ENCODE peak calls at places on chromosomes 16 and 17, in six cellular contexts. One of them, this sample, is unnamed.

GRCh38 chr17:81867123-81867951 is 3.8 kb downstream of the ARHGDIA start:
- DNase-seq in HCT116: no peak
- DNase-seq in H1: peak
- DNase-seq in GM12878: no peak
- DNase-seq in SK-N-SH: peak
- DNase-seq in Panc1: no peak
- DNase-seq in this sample: no peak

GRCh38 chr17:4877089-4877488 is 22.2 kb upstream of the C17orf107 start:
- DNase-seq in HCT116: no peak
- DNase-seq in H1: no peak
- DNase-seq in GM12878: no peak
- DNase-seq in SK-N-SH: no peak
- DNase-seq in Panc1: no peak
- DNase-seq in this sample: no peak

GRCh38 chr16:24178496-24178895 is 77.6 kb upstream of the CACNG3 start:
- DNase-seq in HCT116: no peak
- DNase-seq in H1: peak
- DNase-seq in GM12878: no peak
- DNase-seq in SK-N-SH: no peak
- DNase-seq in Panc1: no peak
- DNase-seq in this sample: peak

GRCh38 chr16:68737046-68737729 is at the start of gene CDH1:
- DNase-seq in HCT116: peak
- DNase-seq in H1: peak
- DNase-seq in GM12878: no peak
- DNase-seq in SK-N-SH: peak
- DNase-seq in Panc1: no peak
- DNase-seq in this sample: no peak

GRCh38 chr17:74658620-74659019 is 35.1 kb upstream of the CD300E start:
- DNase-seq in HCT116: no peak
- DNase-seq in H1: no peak
- DNase-seq in GM12878: no peak
- DNase-seq in SK-N-SH: no peak
- DNase-seq in Panc1: no peak
- DNase-seq in this sample: no peak

GRCh38 chr16:59048876-59049275 is 314.8 kb upstream of the GOT2 start:
- DNase-seq in HCT116: no peak
- DNase-seq in H1: no peak
- DNase-seq in GM12878: no peak
- DNase-seq in SK-N-SH: no peak
- DNase-seq in Panc1: no peak
- DNase-seq in this sample: no peak

GRCh38 chr17:927611-928461 is 51.7 kb downstream of the NXN start:
- DNase-seq in HCT116: peak
- DNase-seq in H1: no peak
- DNase-seq in GM12878: no peak
- DNase-seq in SK-N-SH: no peak
- DNase-seq in Panc1: peak
- DNase-seq in this sample: no peak

GRCh38 chr17:13560935-13561334 is 40.8 kb downstream of the HS3ST3A1 start:
- DNase-seq in HCT116: no peak
- DNase-seq in H1: no peak
- DNase-seq in GM12878: no peak
- DNase-seq in SK-N-SH: no peak
- DNase-seq in Panc1: no peak
- DNase-seq in this sample: no peak

GRCh38 chr17:79011451-79012147 is 2.0 kb upstream of the CANT1 start:
- DNase-seq in HCT116: peak
- DNase-seq in H1: no peak
- DNase-seq in GM12878: no peak
- DNase-seq in SK-N-SH: no peak
- DNase-seq in Panc1: no peak
- DNase-seq in this sample: no peak

GRCh38 chr17:15475620-15476354 is 8.4 kb upstream of the CDRT4 start:
- DNase-seq in HCT116: no peak
- DNase-seq in H1: no peak
- DNase-seq in GM12878: no peak
- DNase-seq in SK-N-SH: no peak
- DNase-seq in Panc1: no peak
- DNase-seq in this sample: no peak

GRCh38 chr17:70059076-70059475 is 15.9 kb upstream of the KCNJ16 start:
- DNase-seq in HCT116: no peak
- DNase-seq in H1: no peak
- DNase-seq in GM12878: no peak
- DNase-seq in SK-N-SH: no peak
- DNase-seq in Panc1: no peak
- DNase-seq in this sample: peak

GRCh38 chr17:42120161-42121065 is 754 bp downstream of the KAT2A start:
- DNase-seq in HCT116: no peak
- DNase-seq in H1: peak
- DNase-seq in GM12878: no peak
- DNase-seq in SK-N-SH: peak
- DNase-seq in Panc1: no peak
- DNase-seq in this sample: peak

GRCh38 chr16:12137344-12138094 is 161.0 kb downstream of the SNX29 start:
- DNase-seq in HCT116: no peak
- DNase-seq in H1: no peak
- DNase-seq in GM12878: no peak
- DNase-seq in SK-N-SH: no peak
- DNase-seq in Panc1: no peak
- DNase-seq in this sample: no peak

GRCh38 chr17:2954898-2955445 is 108.4 kb downstream of the OR1D5 start:
- DNase-seq in HCT116: peak
- DNase-seq in H1: no peak
- DNase-seq in GM12878: no peak
- DNase-seq in SK-N-SH: no peak
- DNase-seq in Panc1: peak
- DNase-seq in this sample: no peak
- TF ChIP-seq SIN3A in HCT116: no peak
- TF ChIP-seq SIN3A in H1: no peak
- TF ChIP-seq SIN3A in GM12878: no peak
- TF ChIP-seq SIN3A in SK-N-SH: no peak
- TF ChIP-seq SIN3A in Panc1: no peak
- TF ChIP-seq SIN3A in this sample: no peak

GRCh38 chr16:30924797-30925645 is 1.6 kb downstream of the FBXL19 start:
- DNase-seq in HCT116: no peak
- DNase-seq in H1: no peak
- DNase-seq in GM12878: no peak
- DNase-seq in SK-N-SH: no peak
- DNase-seq in Panc1: no peak
- DNase-seq in this sample: no peak
- TF ChIP-seq SIN3A in HCT116: no peak
- TF ChIP-seq SIN3A in H1: no peak
- TF ChIP-seq SIN3A in GM12878: no peak
- TF ChIP-seq SIN3A in SK-N-SH: no peak
- TF ChIP-seq SIN3A in Panc1: no peak
- TF ChIP-seq SIN3A in this sample: no peak

GRCh38 chr17:39011907-39012468 is 44.8 kb upstream of the FBXO47 start:
- DNase-seq in HCT116: no peak
- DNase-seq in H1: peak
- DNase-seq in GM12878: no peak
- DNase-seq in SK-N-SH: no peak
- DNase-seq in Panc1: no peak
- DNase-seq in this sample: no peak
- TF ChIP-seq SIN3A in HCT116: no peak
- TF ChIP-seq SIN3A in H1: no peak
- TF ChIP-seq SIN3A in GM12878: no peak
- TF ChIP-seq SIN3A in SK-N-SH: no peak
- TF ChIP-seq SIN3A in Panc1: no peak
- TF ChIP-seq SIN3A in this sample: no peak

GRCh38 chr16:55437627-55438026 is 41.4 kb upstream of the MMP2 start:
- DNase-seq in HCT116: no peak
- DNase-seq in H1: no peak
- DNase-seq in GM12878: no peak
- DNase-seq in SK-N-SH: no peak
- DNase-seq in Panc1: no peak
- DNase-seq in this sample: no peak

GRCh38 chr16:55439101-55439690 is 39.8 kb upstream of the MMP2 start:
- DNase-seq in HCT116: no peak
- DNase-seq in H1: no peak
- DNase-seq in GM12878: no peak
- DNase-seq in SK-N-SH: no peak
- DNase-seq in Panc1: no peak
- DNase-seq in this sample: no peak

GRCh38 chr16:55435387-55435786 is 43.6 kb upstream of the MMP2 start:
- DNase-seq in HCT116: no peak
- DNase-seq in H1: no peak
- DNase-seq in GM12878: no peak
- DNase-seq in SK-N-SH: no peak
- DNase-seq in Panc1: no peak
- DNase-seq in this sample: peak

GRCh38 chr16:55434000-55434399 is 45.0 kb upstream of the MMP2 start:
- DNase-seq in HCT116: no peak
- DNase-seq in H1: no peak
- DNase-seq in GM12878: no peak
- DNase-seq in SK-N-SH: no peak
- DNase-seq in Panc1: no peak
- DNase-seq in this sample: no peak

GRCh38 chr16:55436587-55436986 is 42.4 kb upstream of the MMP2 start:
- DNase-seq in HCT116: no peak
- DNase-seq in H1: no peak
- DNase-seq in GM12878: no peak
- DNase-seq in SK-N-SH: no peak
- DNase-seq in Panc1: no peak
- DNase-seq in this sample: no peak
- TF ChIP-seq SIN3A in HCT116: no peak
- TF ChIP-seq SIN3A in H1: no peak
- TF ChIP-seq SIN3A in GM12878: no peak
- TF ChIP-seq SIN3A in SK-N-SH: no peak
- TF ChIP-seq SIN3A in Panc1: no peak
- TF ChIP-seq SIN3A in this sample: no peak

DNA sequence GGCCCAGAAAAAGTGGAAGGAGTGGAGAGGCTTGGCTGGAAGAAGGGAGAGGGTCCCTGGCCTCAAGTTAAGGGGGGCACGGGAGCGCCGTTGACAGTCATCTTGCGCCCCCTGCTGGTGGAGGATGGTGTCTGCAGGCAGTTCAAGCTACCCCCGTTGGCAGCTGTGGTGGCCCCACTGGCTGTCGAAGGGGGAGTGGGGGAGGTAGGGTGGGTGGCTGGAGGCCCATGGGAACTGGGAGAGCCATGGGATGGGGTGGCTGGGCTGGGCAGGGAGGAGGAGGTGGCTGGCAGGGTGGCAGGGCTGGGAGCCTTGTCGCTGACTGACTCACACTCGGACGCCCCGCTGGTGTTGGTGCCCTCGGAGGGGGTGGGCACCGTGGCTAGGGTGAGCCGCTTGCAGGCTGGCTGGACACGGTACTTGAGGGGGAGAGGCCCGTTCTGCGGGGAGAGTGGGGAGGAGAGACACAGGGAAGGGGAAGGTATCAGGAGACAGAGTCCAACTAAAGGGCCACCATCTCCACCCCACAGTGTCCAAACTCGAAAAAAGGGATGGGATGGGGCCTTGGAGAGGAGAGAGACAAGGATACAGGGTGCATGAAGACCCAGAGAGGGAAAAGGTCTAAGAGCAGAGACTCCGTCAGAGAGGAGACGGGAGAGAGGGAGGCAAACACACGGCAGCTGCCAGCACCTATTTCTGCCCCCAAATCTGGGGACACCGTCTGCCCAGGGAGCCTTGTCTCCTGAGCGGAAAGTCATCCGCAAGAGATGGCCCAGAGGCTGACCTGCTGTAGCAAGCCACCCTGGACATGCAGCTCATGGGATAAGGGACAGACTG is 5.2 kb downstream of the CISD3 start:
- DNase-seq in HCT116: no peak
- DNase-seq in H1: peak
- DNase-seq in GM12878: no peak
- DNase-seq in SK-N-SH: peak
- DNase-seq in Panc1: no peak
- DNase-seq in this sample: peak
- TF ChIP-seq SIN3A in HCT116: no peak
- TF ChIP-seq SIN3A in H1: no peak
- TF ChIP-seq SIN3A in GM12878: no peak
- TF ChIP-seq SIN3A in SK-N-SH: no peak
- TF ChIP-seq SIN3A in Panc1: no peak
- TF ChIP-seq SIN3A in this sample: no peak

DNA sequence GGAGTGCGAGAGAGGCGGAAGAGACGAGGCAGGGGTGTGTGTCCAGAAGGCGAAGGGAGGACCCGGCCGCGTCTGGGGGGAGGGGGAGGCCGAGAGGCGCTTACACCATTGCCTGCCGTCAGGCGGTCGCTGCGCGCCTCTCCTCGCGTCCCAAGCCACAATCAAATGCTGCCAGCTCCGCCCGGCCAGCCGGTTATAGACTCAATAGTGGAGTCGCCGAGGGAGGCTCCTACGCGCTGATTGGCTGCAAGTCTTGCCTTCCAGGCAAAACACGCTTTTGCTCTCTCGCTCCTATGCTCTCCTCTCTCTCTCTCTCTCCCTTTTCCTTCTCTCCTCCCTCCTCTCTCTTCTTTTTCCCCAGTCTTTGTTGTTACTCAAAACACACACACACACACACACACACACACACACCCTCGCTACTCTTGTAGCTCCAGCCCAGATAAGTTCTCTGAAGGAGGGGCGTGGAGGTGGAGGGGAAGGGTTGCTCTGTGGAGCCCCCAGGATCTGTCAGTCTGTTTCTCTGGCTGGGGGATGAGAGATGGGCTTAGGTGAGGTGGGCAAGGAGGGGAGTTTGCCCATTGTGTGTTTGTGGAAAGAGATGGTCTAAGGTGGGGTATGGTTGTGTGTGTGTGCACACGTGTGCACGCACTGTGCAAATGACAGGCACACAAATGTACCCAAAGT is at the start of gene DLX3:
- DNase-seq in HCT116: no peak
- DNase-seq in H1: peak
- DNase-seq in GM12878: no peak
- DNase-seq in SK-N-SH: peak
- DNase-seq in Panc1: no peak
- DNase-seq in this sample: peak
- TF ChIP-seq SIN3A in HCT116: no peak
- TF ChIP-seq SIN3A in H1: no peak
- TF ChIP-seq SIN3A in GM12878: no peak
- TF ChIP-seq SIN3A in SK-N-SH: no peak
- TF ChIP-seq SIN3A in Panc1: peak
- TF ChIP-seq SIN3A in this sample: no peak

This sample was measured in K562.